ENCODE peak calls at places on chromosome 1, in four cellular contexts. R, G, Z and K are unnamed samples.

GRCh38 chr1:151934048-151934493 is 24.8 kb upstream of the THEM4 start:
- DNase-seq in R (peak; percentile 48), G (peak; percentile 29), Z (no peak), K (peak; percentile 46)

GRCh38 chr1:125064481-125064880 is 3879.7 kb downstream of the SRGAP2C start:
- DNase-seq in R (no peak), G (no peak), Z (peak; percentile 51), K (no peak)

GRCh38 chr1:43206721-43207228 is 34.6 kb downstream of the CFAP57 start:
- DNase-seq in R (peak; percentile 40), G (no peak), Z (no peak), K (no peak)

GRCh38 chr1:34770891-34771508 is 10.0 kb upstream of the GJB3 start:
- DNase-seq in R (no peak), G (no peak), Z (no peak), K (no peak)

GRCh38 chr1:97870574-97870973 is 50.3 kb downstream of the DPYD start:
- DNase-seq in R (no peak), G (no peak), Z (no peak), K (no peak)

GRCh38 chr1:31991202-31991601 is 22.5 kb upstream of the KHDRBS1 start:
- DNase-seq in R (no peak), G (no peak), Z (no peak), K (no peak)

GRCh38 chr1:7070389-7071029 is 285.3 kb downstream of the CAMTA1 start:
- DNase-seq in R (peak; percentile 55), G (peak; percentile 48), Z (peak; percentile 83), K (peak; percentile 82)

GRCh38 chr1:225919906-225920305 is 4.1 kb downstream of the PYCR2 start:
- DNase-seq in R (peak; percentile 68), G (no peak), Z (peak; percentile 92), K (no peak)

GRCh38 chr1:70487910-70488665 is 77.0 kb downstream of the CTH start:
- DNase-seq in R (no peak), G (no peak), Z (no peak), K (peak; percentile 38)

GRCh38 chr1:156128749-156129682 is 14.5 kb downstream of the LMNA start:
- DNase-seq in R (peak; percentile 81), G (no peak), Z (peak; percentile 91), K (no peak)

DNA sequence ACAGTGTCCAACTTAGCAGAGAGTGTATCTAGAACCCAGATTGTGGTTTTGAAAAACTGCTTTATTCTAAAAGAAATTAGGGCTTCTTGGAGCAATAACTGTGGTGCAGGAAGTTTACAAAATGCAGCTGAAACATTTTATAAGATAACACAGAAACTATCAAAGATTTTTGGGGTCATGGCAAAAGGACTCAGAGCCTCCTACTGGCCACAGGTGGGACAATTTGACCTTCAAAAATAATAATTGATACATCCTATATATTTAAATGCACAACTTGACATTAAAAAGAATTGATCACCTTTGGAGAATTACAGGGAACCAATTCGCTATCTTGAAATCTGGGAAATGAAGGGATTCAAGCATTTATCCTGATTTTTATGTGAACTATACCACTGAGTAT is 235.2 kb downstream of the RPS6KC1 start:
- DNase-seq in R (no peak), G (no peak), Z (no peak), K (no peak)
- TF ChIP-seq CTCF in R (no peak), G (no peak), Z (no peak), K (no peak)

DNA sequence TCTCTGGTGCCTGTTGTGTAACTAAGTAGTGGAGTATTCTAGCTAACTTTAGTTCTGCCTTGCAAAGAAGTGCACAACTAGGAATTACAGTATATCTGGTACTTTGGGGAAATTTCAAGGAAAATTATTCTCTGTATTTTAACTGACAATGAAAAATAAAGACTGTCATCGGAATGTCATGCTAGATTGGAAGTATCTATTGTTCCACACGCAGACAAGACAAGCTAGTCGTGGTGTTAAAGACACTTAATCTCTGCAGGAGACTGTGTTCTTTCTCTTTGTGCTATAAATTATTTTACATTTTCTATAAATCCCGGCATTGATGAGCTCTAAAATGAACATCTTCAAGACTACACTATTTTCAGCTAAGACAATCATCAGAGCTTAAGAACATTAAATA is 1068.8 kb upstream of the ADGRL4 start:
- DNase-seq in R (no peak), G (no peak), Z (no peak), K (no peak)
- TF ChIP-seq CTCF in R (no peak), G (no peak), Z (no peak), K (no peak)

DNA sequence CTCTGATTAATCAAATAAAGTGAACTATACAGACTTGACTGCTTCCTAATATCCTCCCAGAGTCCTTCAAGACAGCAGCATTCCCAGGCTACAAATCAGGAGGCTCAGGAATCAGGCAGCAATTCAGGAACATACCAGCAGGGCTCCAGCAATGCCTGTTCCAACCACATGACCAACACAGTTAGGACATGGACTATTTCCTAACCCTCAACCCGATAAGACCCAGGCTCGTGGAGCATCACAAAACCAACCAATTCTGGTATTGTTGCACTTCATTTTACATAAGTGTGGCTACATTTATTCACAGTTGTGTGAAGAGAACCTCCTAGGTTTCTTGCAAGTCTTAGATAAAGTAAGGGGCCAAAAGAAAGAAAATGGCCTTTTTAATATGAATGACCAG is 546.2 kb upstream of the ADGRL2 start:
- DNase-seq in R (no peak), G (no peak), Z (no peak), K (no peak)
- TF ChIP-seq CTCF in R (no peak), G (no peak), Z (no peak), K (peak; percentile 2)

DNA sequence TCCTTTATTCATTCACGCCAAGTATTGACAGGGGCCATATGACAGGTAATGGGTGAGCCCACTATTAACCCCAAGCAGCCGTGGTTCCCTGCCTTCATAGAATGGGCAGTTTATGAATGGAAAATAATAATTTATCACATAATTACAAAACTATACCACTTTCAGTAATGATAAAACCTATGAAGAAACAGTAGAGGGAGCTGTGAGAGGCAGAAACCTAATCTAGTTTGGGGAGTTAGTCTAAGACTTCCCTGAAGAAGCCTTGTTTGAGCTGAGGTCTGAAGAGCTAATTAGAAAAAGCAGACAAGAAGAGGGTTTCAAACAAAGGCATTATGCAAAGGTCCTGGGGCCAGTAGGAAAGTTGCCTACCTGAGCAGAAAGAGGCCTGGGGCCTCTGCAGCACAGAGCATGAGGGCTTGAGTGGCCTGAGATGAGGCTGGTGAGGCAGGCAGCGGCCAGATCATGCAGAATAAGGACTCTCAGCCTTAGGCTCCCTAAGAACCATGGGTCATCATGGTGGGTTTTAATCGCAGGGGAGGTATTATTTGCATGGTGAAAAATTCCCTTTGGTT is 142.8 kb downstream of the ATG4C start:
- DNase-seq in R (no peak), G (no peak), Z (no peak), K (no peak)
- TF ChIP-seq CTCF in R (no peak), G (no peak), Z (no peak), K (no peak)

DNA sequence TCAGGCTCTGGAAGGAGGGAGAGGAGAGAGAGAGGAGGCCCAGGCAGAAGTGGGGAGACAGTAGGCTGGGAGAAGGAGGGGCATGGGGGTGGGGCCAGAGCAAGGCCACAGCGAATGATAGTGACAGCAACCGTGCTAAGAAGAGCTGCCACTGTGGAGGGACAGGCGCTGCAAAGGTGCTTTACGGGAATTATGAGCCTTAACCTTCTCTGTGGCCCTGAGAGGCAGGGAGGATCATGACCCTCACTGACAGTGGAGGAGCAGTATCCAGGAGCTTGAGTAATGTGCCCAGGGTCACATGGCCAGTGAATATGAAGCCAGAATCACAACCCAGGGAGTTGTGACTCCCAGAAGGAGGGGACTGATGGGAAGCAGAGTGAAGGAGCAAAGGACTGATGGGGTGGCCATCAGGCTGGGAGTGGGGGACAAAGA is 53.4 kb upstream of the RPL11 start:
- DNase-seq in R (no peak), G (no peak), Z (no peak), K (no peak)
- TF ChIP-seq CTCF in R (no peak), G (no peak), Z (no peak), K (no peak)